ENCODE peak calls at places on chromosomes 1 and 21, in seven cellular contexts. One of them, this sample, is unnamed.

GRCh38 chr1:147109762-147110161 is 62.5 kb downstream of the PRKAB2 start:
- DNase-seq in K562: no peak
- DNase-seq in ovary: no peak
- DNase-seq in adrenal gland: no peak
- DNase-seq in stomach: peak; percentile 70
- DNase-seq in prostate gland: peak; percentile 37
- DNase-seq in IMR-90: no peak
- DNase-seq in this sample: no peak

GRCh38 chr1:61080408-61081134 is 1.8 kb upstream of the NFIA start:
- DNase-seq in K562: no peak
- DNase-seq in adrenal gland: no peak
- DNase-seq in stomach: no peak
- DNase-seq in IMR-90: no peak
- DNase-seq in prostate gland: no peak
- DNase-seq in ovary: no peak
- DNase-seq in this sample: no peak

GRCh38 chr1:155910621-155911121 is 478 bp downstream of the RIT1 start:
- DNase-seq in stomach: peak; percentile 32
- DNase-seq in prostate gland: peak; percentile 10
- DNase-seq in IMR-90: peak; percentile 42
- DNase-seq in ovary: peak; percentile 41
- DNase-seq in adrenal gland: peak; percentile 32
- DNase-seq in K562: peak; percentile 49
- DNase-seq in this sample: peak; percentile 69

GRCh38 chr21:35147439-35147838 is 98.3 kb upstream of the RUNX1 start:
- DNase-seq in adrenal gland: no peak
- DNase-seq in stomach: no peak
- DNase-seq in prostate gland: no peak
- DNase-seq in ovary: no peak
- DNase-seq in K562: no peak
- DNase-seq in IMR-90: no peak
- DNase-seq in this sample: no peak

GRCh38 chr1:115466433-115466832 is 128.4 kb upstream of the NGF start:
- DNase-seq in adrenal gland: no peak
- DNase-seq in IMR-90: no peak
- DNase-seq in K562: no peak
- DNase-seq in prostate gland: no peak
- DNase-seq in stomach: no peak
- DNase-seq in ovary: no peak
- DNase-seq in this sample: no peak

GRCh38 chr1:59557549-59557885 is 257.2 kb upstream of the HOOK1 start:
- DNase-seq in prostate gland: no peak
- DNase-seq in K562: no peak
- DNase-seq in stomach: no peak
- DNase-seq in adrenal gland: no peak
- DNase-seq in ovary: no peak
- DNase-seq in IMR-90: no peak
- DNase-seq in this sample: no peak

GRCh38 chr1:26784023-26784871 is 3.5 kb upstream of the PIGV start:
- DNase-seq in IMR-90: peak; percentile 80
- DNase-seq in stomach: peak; percentile 84
- DNase-seq in adrenal gland: peak; percentile 79
- DNase-seq in ovary: peak; percentile 95
- DNase-seq in prostate gland: peak; percentile 16
- DNase-seq in K562: peak; percentile 97
- DNase-seq in this sample: peak; percentile 79

GRCh38 chr1:109668123-109668800 is 405 bp downstream of the GSTM2 start:
- DNase-seq in ovary: no peak
- DNase-seq in K562: peak; percentile 2
- DNase-seq in IMR-90: peak; percentile 0
- DNase-seq in prostate gland: no peak
- DNase-seq in adrenal gland: no peak
- DNase-seq in stomach: no peak
- DNase-seq in this sample: no peak

GRCh38 chr1:17439250-17440073 is at the start of gene RCC2:
- DNase-seq in stomach: peak; percentile 69
- DNase-seq in ovary: peak; percentile 62
- DNase-seq in K562: peak; percentile 91
- DNase-seq in adrenal gland: peak; percentile 63
- DNase-seq in IMR-90: peak; percentile 80
- DNase-seq in prostate gland: peak; percentile 37
- DNase-seq in this sample: peak; percentile 81

GRCh38 chr1:239387304-239388231 is 1.2 kb downstream of the CHRM3 start:
- DNase-seq in prostate gland: no peak
- DNase-seq in adrenal gland: no peak
- DNase-seq in IMR-90: no peak
- DNase-seq in K562: no peak
- DNase-seq in stomach: peak; percentile 29
- DNase-seq in ovary: peak; percentile 46
- DNase-seq in this sample: no peak

GRCh38 chr1:201192478-201192804 is 1.8 kb downstream of the IGFN1 start:
- DNase-seq in K562: no peak
- DNase-seq in prostate gland: no peak
- DNase-seq in adrenal gland: no peak
- DNase-seq in IMR-90: no peak
- DNase-seq in ovary: peak; percentile 36
- DNase-seq in stomach: no peak
- DNase-seq in this sample: no peak

GRCh38 chr1:8096105-8097011 is 70.2 kb upstream of the ERRFI1 start:
- DNase-seq in adrenal gland: no peak
- DNase-seq in K562: no peak
- DNase-seq in IMR-90: peak; percentile 85
- DNase-seq in stomach: no peak
- DNase-seq in prostate gland: no peak
- DNase-seq in ovary: no peak
- DNase-seq in this sample: no peak

GRCh38 chr1:167455786-167456446 is 62.4 kb downstream of the CD247 start:
- DNase-seq in ovary: no peak
- DNase-seq in adrenal gland: peak; percentile 47
- DNase-seq in K562: no peak
- DNase-seq in prostate gland: peak; percentile 17
- DNase-seq in stomach: peak; percentile 37
- DNase-seq in IMR-90: no peak
- DNase-seq in this sample: peak; percentile 65

GRCh38 chr1:167452483-167452882 is 65.8 kb downstream of the CD247 start:
- DNase-seq in ovary: no peak
- DNase-seq in adrenal gland: no peak
- DNase-seq in prostate gland: no peak
- DNase-seq in stomach: no peak
- DNase-seq in K562: no peak
- DNase-seq in IMR-90: no peak
- DNase-seq in this sample: peak; percentile 38

GRCh38 chr1:167453156-167453555 is 65.2 kb downstream of the CD247 start:
- DNase-seq in stomach: no peak
- DNase-seq in IMR-90: no peak
- DNase-seq in adrenal gland: peak; percentile 44
- DNase-seq in prostate gland: no peak
- DNase-seq in K562: no peak
- DNase-seq in ovary: no peak
- DNase-seq in this sample: peak; percentile 4

GRCh38 chr1:167454929-167455785 is 63.2 kb downstream of the CD247 start:
- DNase-seq in prostate gland: peak; percentile 47
- DNase-seq in IMR-90: no peak
- DNase-seq in adrenal gland: peak; percentile 77
- DNase-seq in K562: peak; percentile 93
- DNase-seq in ovary: peak; percentile 42
- DNase-seq in stomach: peak; percentile 69
- DNase-seq in this sample: peak; percentile 82

GRCh38 chr1:167454304-167454928 is 63.9 kb downstream of the CD247 start:
- DNase-seq in prostate gland: no peak
- DNase-seq in ovary: no peak
- DNase-seq in K562: no peak
- DNase-seq in stomach: no peak
- DNase-seq in adrenal gland: no peak
- DNase-seq in IMR-90: no peak
- DNase-seq in this sample: peak; percentile 15
- TF ChIP-seq POLR2A in prostate gland: no peak
- TF ChIP-seq POLR2A in ovary: no peak
- TF ChIP-seq POLR2A in K562: no peak
- TF ChIP-seq POLR2A in stomach: no peak
- TF ChIP-seq POLR2A in adrenal gland: no peak
- TF ChIP-seq POLR2A in IMR-90: no peak
- TF ChIP-seq POLR2A in this sample: no peak

GRCh38 chr1:185438936-185439335 is 121.9 kb upstream of the IVNS1ABP start:
- DNase-seq in K562: no peak
- DNase-seq in IMR-90: no peak
- DNase-seq in adrenal gland: no peak
- DNase-seq in prostate gland: no peak
- DNase-seq in ovary: no peak
- DNase-seq in stomach: no peak
- DNase-seq in this sample: no peak
- H3K27me3 ChIP-seq in K562: peaks cover 3% of the 10 kb centered on the region
- H3K27me3 ChIP-seq in IMR-90: no peaks in the 10 kb centered on the region
- H3K27me3 ChIP-seq in adrenal gland: no peaks in the 10 kb centered on the region
- H3K27me3 ChIP-seq in prostate gland: no peaks in the 10 kb centered on the region
- H3K27me3 ChIP-seq in ovary: no peaks in the 10 kb centered on the region
- H3K27me3 ChIP-seq in stomach: no peaks in the 10 kb centered on the region
- H3K27me3 ChIP-seq in this sample: no peaks in the 10 kb centered on the region

DNA sequence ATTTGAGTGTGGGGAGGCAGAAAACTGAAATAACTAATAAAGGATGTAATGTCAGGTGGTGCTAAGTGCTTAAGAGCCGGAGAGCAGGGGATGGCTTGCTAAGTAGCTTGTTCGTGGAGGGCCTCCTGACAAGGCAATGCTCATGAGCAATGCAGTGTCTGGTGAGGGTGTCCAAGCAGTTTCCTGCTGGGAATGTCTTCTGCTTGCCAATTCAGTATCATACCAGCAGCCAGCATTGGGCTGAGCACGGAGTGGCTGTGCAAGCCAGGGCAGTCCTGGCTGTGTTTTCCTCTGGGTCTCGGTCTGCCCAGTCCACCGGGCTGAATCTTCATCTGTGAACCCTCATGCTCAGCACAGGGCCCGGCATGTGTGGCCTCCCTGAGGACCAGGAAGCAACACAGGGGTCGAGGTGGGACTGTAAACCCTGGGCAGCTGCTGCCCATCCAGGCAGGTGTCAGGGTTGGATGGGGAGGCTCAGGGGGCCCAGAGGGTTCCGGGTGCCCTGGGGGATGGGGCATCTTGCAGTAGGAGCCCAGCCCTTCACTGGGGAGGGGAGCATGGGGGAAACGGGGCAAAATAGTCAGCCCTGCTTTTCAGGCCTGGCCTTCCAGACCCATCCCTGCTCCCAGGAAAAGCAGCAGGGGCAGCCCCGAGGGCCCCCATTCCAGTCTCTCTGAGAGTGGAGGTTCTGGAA is 27.5 kb downstream of the EDN2 start:
- DNase-seq in prostate gland: no peak
- DNase-seq in adrenal gland: no peak
- DNase-seq in stomach: no peak
- DNase-seq in ovary: no peak
- DNase-seq in K562: no peak
- DNase-seq in IMR-90: no peak
- DNase-seq in this sample: no peak
- H3K27ac ChIP-seq in prostate gland: no peak overlapping the region
- H3K27ac ChIP-seq in adrenal gland: no peak overlapping the region
- H3K27ac ChIP-seq in stomach: peak overlapping the region; percentile 26
- H3K27ac ChIP-seq in ovary: no peak overlapping the region
- H3K27ac ChIP-seq in K562: no peak overlapping the region
- H3K27ac ChIP-seq in IMR-90: no peak overlapping the region
- H3K27ac ChIP-seq in this sample: peak overlapping the region; percentile 71

GRCh38 chr1:153545067-153546055 is at the start of gene S100A4:
- DNase-seq in prostate gland: peak; percentile 93
- DNase-seq in stomach: peak; percentile 97
- DNase-seq in ovary: peak; percentile 83
- DNase-seq in adrenal gland: peak; percentile 96
- DNase-seq in IMR-90: peak; percentile 83
- DNase-seq in K562: peak; percentile 92
- DNase-seq in this sample: peak; percentile 97
- TF ChIP-seq POLR2A in prostate gland: peak; percentile 74
- TF ChIP-seq POLR2A in stomach: no peak
- TF ChIP-seq POLR2A in ovary: no peak
- TF ChIP-seq POLR2A in adrenal gland: peak; percentile 29
- TF ChIP-seq POLR2A in IMR-90: no peak
- TF ChIP-seq POLR2A in K562: no peak
- TF ChIP-seq POLR2A in this sample: peak; percentile 9

DNA sequence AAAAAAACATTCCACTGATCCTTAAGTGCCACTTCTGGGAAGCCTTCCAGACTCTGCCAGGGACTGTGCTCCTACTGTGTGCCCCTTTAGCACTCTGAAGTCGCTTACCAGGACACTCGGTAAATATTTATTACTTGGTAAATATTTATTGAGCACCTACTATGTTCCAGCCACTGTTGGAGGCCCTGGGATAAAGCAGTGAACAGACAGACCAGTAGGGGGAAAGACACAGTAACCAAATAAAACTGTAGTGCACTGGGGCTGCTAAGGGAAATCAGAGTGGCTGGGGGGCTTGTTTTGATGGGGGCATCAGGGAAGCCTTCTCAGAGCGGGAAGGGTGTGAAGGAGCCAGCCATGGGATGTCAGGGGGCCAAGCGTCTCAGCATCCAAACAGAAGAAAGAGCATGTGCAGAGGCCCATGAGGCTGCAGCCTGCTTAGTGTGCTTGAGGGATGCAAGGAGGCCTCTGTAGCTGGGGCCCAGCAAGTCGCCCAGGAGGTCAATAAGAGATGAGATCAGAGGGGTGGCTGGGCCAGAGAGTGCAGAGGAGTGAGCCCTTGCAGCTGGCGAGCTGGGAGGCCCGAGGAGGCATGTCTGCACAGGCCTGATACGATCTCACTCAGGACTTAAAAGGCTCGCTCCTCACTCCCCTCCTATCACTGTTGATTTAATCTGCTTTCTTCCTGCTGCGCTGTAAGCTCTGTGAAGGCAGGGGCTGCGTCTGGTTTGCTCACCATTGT is 28.6 kb downstream of the KAZN start:
- DNase-seq in prostate gland: no peak
- DNase-seq in ovary: no peak
- DNase-seq in IMR-90: peak; percentile 3
- DNase-seq in K562: peak; percentile 49
- DNase-seq in stomach: no peak
- DNase-seq in adrenal gland: no peak
- DNase-seq in this sample: peak; percentile 85
- H3K27me3 ChIP-seq in prostate gland: no peaks in the 10 kb centered on the region
- H3K27me3 ChIP-seq in ovary: no peaks in the 10 kb centered on the region
- H3K27me3 ChIP-seq in IMR-90: no peaks in the 10 kb centered on the region
- H3K27me3 ChIP-seq in K562: peaks cover 22% of the 10 kb centered on the region
- H3K27me3 ChIP-seq in stomach: no peaks in the 10 kb centered on the region
- H3K27me3 ChIP-seq in adrenal gland: no peaks in the 10 kb centered on the region
- H3K27me3 ChIP-seq in this sample: no peaks in the 10 kb centered on the region